ENCODE peak calls at places on chromosomes 11 and 22, in ten cellular contexts. B is choroid plexus epithelial cell; N is Caki2; W is NCI-H1417; G is left ventricle myocardium inferior; P is activated CD8-positive, alpha-beta memory T cell treated with anti-CD3 and anti-CD28 coated beads, Interleukin-2, amount 10 ng/mL, durations not matched to agents 7 days and 5 days; I is uterus; Y is NCI-H345; A is AML-193; E is amniotic stem cell. X is an unnamed sample.
A peak's percentile ranks its signal among the peaks of the same experiment; 100 is the strongest.

GRCh38 chr11:78784321-78785061 is 209.8 kb upstream of the NARS2 start:
- DNase-seq in G (no peak), A (no peak), N (no peak), I (no peak), P (no peak), Y (no peak), W (no peak), E (peak; percentile 28), B (peak; percentile 54), X (peak; percentile 31)

GRCh38 chr11:121595717-121596156 is 143.0 kb upstream of the SORL1-AS1 start:
- DNase-seq in B (peak; percentile 98), Y (no peak), E (peak; percentile 94), I (no peak), P (no peak), N (peak; percentile 81), G (no peak), A (no peak), W (no peak), X (peak; percentile 98)

GRCh38 chr22:26904483-26904882 is 247.1 kb downstream of the MIAT start:
- DNase-seq in B (no peak), W (no peak), N (no peak), A (no peak), E (no peak), I (no peak), G (no peak), P (no peak), Y (no peak), X (no peak)

GRCh38 chr11:4551346-4551979 is 6.5 kb downstream of the OR52M1 start:
- DNase-seq in A (peak; percentile 33), I (no peak), E (no peak), W (no peak), Y (no peak), G (no peak), P (no peak), N (no peak), B (peak; percentile 13), X (peak; percentile 4)

GRCh38 chr22:23275751-23276150 is 95.4 kb downstream of the BCR start:
- DNase-seq in W (no peak), P (no peak), N (no peak), Y (no peak), A (no peak), E (no peak), B (no peak), G (no peak), I (no peak), X (no peak)

GRCh38 chr11:31645747-31646146 is 136.2 kb downstream of the ELP4 start:
- DNase-seq in Y (no peak), E (peak; percentile 40), A (no peak), W (no peak), P (no peak), B (peak; percentile 85), N (peak; percentile 55), I (no peak), G (no peak), X (peak; percentile 92)

GRCh38 chr11:106031210-106031845 is 9.3 kb upstream of the MSANTD4 start:
- DNase-seq in B (peak; percentile 22), P (no peak), E (no peak), A (no peak), N (no peak), I (no peak), Y (no peak), G (no peak), W (no peak), X (peak; percentile 11)

GRCh38 chr11:11416502-11416901 is 63.5 kb upstream of the CSNK2A3 start:
- DNase-seq in I (no peak), N (no peak), A (peak; percentile 69), B (peak; percentile 4), Y (no peak), E (no peak), G (no peak), P (no peak), W (no peak), X (no peak)

GRCh38 chr11:73538381-73538872 is 59.5 kb downstream of the FAM168A start:
- DNase-seq in W (no peak), I (no peak), Y (no peak), A (peak; percentile 47), G (no peak), N (no peak), E (no peak), B (no peak), P (peak; percentile 50), X (peak; percentile 24)

GRCh38 chr11:73249858-73250773 is 22.0 kb upstream of the P2RY6 start:
- DNase-seq in E (no peak), G (no peak), P (no peak), A (peak; percentile 36), I (no peak), W (no peak), B (no peak), Y (no peak), N (no peak), X (peak; percentile 24)

GRCh38 chr11:1836011-1836945 is 1.5 kb downstream of the SYT8 start:
- DNase-seq in A (no peak), Y (no peak), G (peak; percentile 11), I (no peak), E (no peak), P (no peak), N (no peak), B (no peak), W (no peak), X (no peak)

GRCh38 chr11:19890308-19890707 is 177.7 kb downstream of the NAV2 start:
- DNase-seq in B (peak; percentile 97), P (no peak), A (no peak), G (no peak), Y (no peak), N (peak; percentile 73), I (no peak), E (no peak), W (no peak), X (peak; percentile 80)

GRCh38 chr11:35682230-35683195 is 19.9 kb downstream of the TRIM44 start:
- DNase-seq in B (peak; percentile 46), E (no peak), N (no peak), G (no peak), Y (peak; percentile 75), A (no peak), P (no peak), I (no peak), W (peak; percentile 77), X (peak; percentile 18)

GRCh38 chr11:38305682-38306081 is 1707.6 kb upstream of the RAG2 start:
- DNase-seq in G (no peak), A (no peak), Y (no peak), E (no peak), B (peak; percentile 93), I (no peak), W (no peak), P (no peak), N (no peak), X (peak; percentile 70)

GRCh38 chr22:23216331-23217170 is 36.2 kb downstream of the BCR start:
- DNase-seq in B (no peak), I (no peak), N (no peak), G (no peak), Y (no peak), A (peak; percentile 98), W (no peak), P (peak; percentile 71), E (no peak), X (no peak)

GRCh38 chr11:47998733-47999359 is 18.5 kb downstream of the PTPRJ start:
- DNase-seq in A (no peak), I (no peak), P (no peak), N (peak; percentile 83), G (no peak), Y (no peak), E (no peak), B (no peak), W (no peak), X (no peak)

GRCh38 chr11:68025047-68025446 is 5.4 kb upstream of the NDUFS8 start:
- DNase-seq in B (no peak), I (no peak), P (no peak), G (no peak), E (no peak), N (no peak), W (no peak), A (no peak), Y (no peak), X (no peak)

GRCh38 chr11:45089251-45089650 is 57.2 kb upstream of the PRDM11 start:
- DNase-seq in A (no peak), P (no peak), G (peak; percentile 86), W (no peak), I (peak; percentile 87), E (peak; percentile 63), Y (no peak), N (no peak), B (peak; percentile 86), X (peak; percentile 98)

GRCh38 chr11:109439684-109440083 is 17.7 kb downstream of the C11orf87 start:
- DNase-seq in A (no peak), G (no peak), B (no peak), Y (no peak), I (no peak), P (no peak), W (no peak), E (no peak), N (no peak), X (no peak)

GRCh38 chr11:88175004-88175706 is at the start of gene RAB38:
- DNase-seq in Y (peak; percentile 52), B (peak; percentile 20), A (no peak), P (peak; percentile 45), N (peak; percentile 62), G (peak; percentile 20), I (peak; percentile 33), E (no peak), W (peak; percentile 55), X (peak; percentile 20)

GRCh38 chr11:90803366-90803765 is 580.5 kb upstream of the CHORDC1 start:
- DNase-seq in B (peak; percentile 14), G (no peak), I (no peak), Y (no peak), E (no peak), N (peak; percentile 6), A (no peak), W (no peak), P (no peak), X (no peak)

GRCh38 chr11:130916238-130916855 is at the start of gene SNX19:
- DNase-seq in P (peak; percentile 92), G (peak; percentile 95), I (peak; percentile 95), N (peak; percentile 65), A (peak; percentile 77), Y (peak; percentile 92), E (peak; percentile 71), B (peak; percentile 93), W (peak; percentile 94), X (peak; percentile 92)

GRCh38 chr11:114163830-114164401 is 104.4 kb downstream of the ZBTB16 start:
- DNase-seq in B (peak; percentile 77), G (peak; percentile 48), I (peak; percentile 67), E (no peak), P (no peak), Y (no peak), W (no peak), N (no peak), A (peak; percentile 54), X (peak; percentile 61)

GRCh38 chr22:50683994-50684371 is 11.4 kb downstream of the SHANK3 start:
- DNase-seq in A (no peak), W (no peak), E (no peak), P (no peak), Y (no peak), G (no peak), B (no peak), N (no peak), I (no peak), X (no peak)

GRCh38 chr11:134667505-134667904 is 255.5 kb upstream of the B3GAT1 start:
- DNase-seq in G (no peak), Y (no peak), A (no peak), B (no peak), W (no peak), E (no peak), N (no peak), I (no peak), P (peak; percentile 26), X (no peak)